ENCODE peak calls at places on chromosomes 13 and 19, in ten cellular contexts. A is GM06990; K is adrenal gland; Q is NB4; J is AG10803; I is CD8-positive, alpha-beta T cell; X is tibial artery; B is A549; P is left ventricle myocardium inferior; F is left lung. S is an unnamed sample.

GRCh38 chr19:10510301-10510802 is 6.9 kb downstream of the S1PR5 start:
- DNase-seq in A (no peak), K (peak), Q (peak), J (no peak), I (peak), X (no peak), B (peak), P (no peak), F (peak), S (peak)

GRCh38 chr13:104256701-104257100 is 1190.5 kb upstream of the SLC10A2 start:
- DNase-seq in A (no peak), K (no peak), Q (no peak), J (no peak), I (no peak), X (no peak), B (no peak), P (no peak), F (no peak), S (no peak)

GRCh38 chr13:97880298-97880675 is 73.2 kb upstream of the IPO5 start:
- DNase-seq in A (no peak), K (no peak), Q (no peak), J (no peak), I (no peak), X (no peak), B (no peak), P (no peak), F (no peak), S (no peak)

GRCh38 chr19:50238043-50238442 is 34.6 kb downstream of the MYH14 start:
- DNase-seq in A (no peak), K (no peak), Q (no peak), J (no peak), I (no peak), X (no peak), B (no peak), P (peak), F (no peak), S (no peak)

GRCh38 chr19:39045506-39045905 is 13.2 kb upstream of the FBXO27 start:
- DNase-seq in A (no peak), K (no peak), Q (no peak), J (no peak), I (no peak), X (no peak), B (no peak), P (no peak), F (no peak), S (no peak)

GRCh38 chr19:10219678-10220077 is 11.5 kb downstream of the S1PR2 start:
- DNase-seq in A (peak), K (no peak), Q (peak), J (peak), I (no peak), X (no peak), B (no peak), P (no peak), F (no peak), S (peak)

GRCh38 chr13:41178040-41178439 is 16.3 kb downstream of the KBTBD7 start:
- DNase-seq in A (no peak), K (no peak), Q (no peak), J (peak), I (no peak), X (no peak), B (no peak), P (no peak), F (no peak), S (no peak)

GRCh38 chr19:10037809-10038208 is 24.5 kb downstream of the RDH8 start:
- DNase-seq in A (no peak), K (no peak), Q (no peak), J (no peak), I (no peak), X (no peak), B (no peak), P (no peak), F (no peak), S (no peak)

GRCh38 chr13:27977476-27978300 is 8.6 kb upstream of the CDX2 start:
- DNase-seq in A (peak), K (no peak), Q (no peak), J (no peak), I (no peak), X (no peak), B (no peak), P (no peak), F (no peak), S (no peak)

GRCh38 chr13:110351636-110352420 is 44.7 kb downstream of the COL4A2 start:
- DNase-seq in A (no peak), K (no peak), Q (no peak), J (no peak), I (no peak), X (no peak), B (no peak), P (no peak), F (no peak), S (no peak)

GRCh38 chr13:33235564-33235963 is 50.0 kb downstream of the STARD13 start:
- DNase-seq in A (no peak), K (no peak), Q (no peak), J (peak), I (no peak), X (no peak), B (no peak), P (no peak), F (no peak), S (no peak)

GRCh38 chr19:4369888-4370260 is 26.5 kb downstream of the MPND start:
- DNase-seq in A (peak), K (peak), Q (no peak), J (peak), I (peak), X (no peak), B (no peak), P (no peak), F (peak), S (peak)

DNA sequence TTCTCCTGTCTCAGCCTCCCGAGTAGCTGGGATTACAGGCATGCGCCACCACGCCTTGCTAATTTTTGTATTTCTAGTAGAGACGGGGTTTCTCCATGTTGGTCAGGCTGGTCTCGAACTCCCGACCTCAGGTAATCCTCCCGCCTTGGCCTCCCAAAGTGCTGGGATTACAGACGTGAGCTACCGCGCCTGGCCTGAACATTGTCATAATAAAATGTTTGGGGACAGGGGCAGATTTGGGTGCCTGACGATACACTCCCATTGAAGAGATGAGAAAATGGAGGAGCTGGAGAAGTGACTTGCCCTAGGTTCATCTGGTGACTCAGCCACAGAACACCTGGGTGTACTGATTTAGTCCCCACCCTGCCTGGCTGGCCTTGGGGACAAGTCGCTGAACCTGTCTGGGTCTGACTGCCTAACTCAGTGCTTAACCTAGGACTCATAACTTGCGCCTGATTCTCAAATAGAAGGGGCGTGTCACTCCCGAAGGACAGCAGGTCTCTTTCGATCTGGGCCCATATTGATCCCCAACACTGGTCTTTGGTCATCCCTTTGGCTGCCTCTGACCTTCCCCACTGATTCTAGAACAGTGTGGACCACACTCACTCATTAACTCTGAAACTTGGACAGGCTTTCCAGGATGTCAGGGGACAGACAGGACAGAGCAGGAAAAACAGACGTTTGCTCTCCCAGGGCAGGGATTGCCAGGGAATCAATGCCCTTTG is 7.6 kb upstream of the BICRA start:
- DNase-seq in A (no peak), K (no peak), Q (peak), J (no peak), I (no peak), X (no peak), B (no peak), P (no peak), F (peak), S (peak)
- H3K4me3 ChIP-seq in A (no peak), K (peak), Q (peak), J (peak), I (peak), X (peak), B (peak), P (peak), F (peak), S (peak)

GRCh38 chr13:112062619-112063308 is 4.2 kb upstream of the SOX1 start:
- DNase-seq in A (no peak), K (no peak), Q (no peak), J (no peak), I (no peak), X (no peak), B (no peak), P (no peak), F (no peak), S (no peak)
- H3K4me3 ChIP-seq in A (no peak), K (no peak), Q (no peak), J (no peak), I (no peak), X (no peak), B (no peak), P (peak), F (no peak), S (no peak)

GRCh38 chr19:8518536-8518935 is 4.6 kb upstream of the ZNF414 start:
- DNase-seq in A (no peak), K (no peak), Q (no peak), J (no peak), I (no peak), X (no peak), B (no peak), P (no peak), F (no peak), S (no peak)

GRCh38 chr19:8513687-8514504 is at the start of gene ZNF414:
- DNase-seq in A (peak), K (peak), Q (peak), J (peak), I (peak), X (peak), B (peak), P (peak), F (peak), S (peak)

GRCh38 chr19:8519388-8519787 is 5.4 kb upstream of the ZNF414 start:
- DNase-seq in A (no peak), K (no peak), Q (no peak), J (no peak), I (no peak), X (no peak), B (no peak), P (no peak), F (no peak), S (no peak)

GRCh38 chr19:8515317-8515716 is 1.4 kb upstream of the ZNF414 start:
- DNase-seq in A (no peak), K (no peak), Q (peak), J (no peak), I (peak), X (no peak), B (no peak), P (no peak), F (no peak), S (no peak)

GRCh38 chr19:8517551-8518442 is 3.8 kb upstream of the ZNF414 start:
- DNase-seq in A (no peak), K (peak), Q (peak), J (peak), I (peak), X (no peak), B (no peak), P (no peak), F (no peak), S (peak)
- H3K4me3 ChIP-seq in A (no peak), K (no peak), Q (no peak), J (no peak), I (peak), X (no peak), B (no peak), P (no peak), F (no peak), S (no peak)

DNA sequence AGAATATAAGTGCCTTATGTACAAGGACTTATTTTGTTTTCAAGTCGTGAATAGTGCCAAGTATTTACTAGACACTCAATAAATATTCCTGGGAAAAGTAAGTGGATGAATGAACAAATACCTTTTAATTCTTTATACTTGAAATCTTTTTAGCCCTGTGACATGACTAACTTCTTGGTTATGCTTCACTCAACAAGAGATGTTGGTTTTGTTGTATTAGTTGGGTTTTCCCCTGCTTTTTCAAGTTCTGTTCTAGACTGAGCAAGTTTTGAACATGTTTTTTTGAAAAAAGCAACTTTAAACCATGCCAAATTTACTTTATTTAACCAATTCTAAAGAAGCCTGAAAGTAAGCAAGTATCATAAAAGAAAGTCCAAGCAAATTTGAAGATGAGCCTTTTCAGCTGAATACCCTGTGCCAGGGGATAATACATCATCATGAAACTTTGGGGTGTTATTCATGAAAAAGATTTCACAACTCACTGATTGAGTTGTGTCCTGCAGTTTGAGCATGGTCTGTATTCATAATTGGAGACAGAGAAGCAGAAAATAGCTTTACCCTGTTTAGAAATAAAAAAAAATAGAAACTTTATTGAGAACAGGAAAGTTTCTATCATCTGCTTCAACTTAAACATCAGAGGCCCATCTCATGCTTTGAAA is 11.1 kb downstream of the LMO7 start:
- DNase-seq in A (peak), K (no peak), Q (no peak), J (peak), I (no peak), X (no peak), B (no peak), P (no peak), F (no peak), S (peak)
- H3K4me3 ChIP-seq in A (peak), K (no peak), Q (no peak), J (no peak), I (no peak), X (no peak), B (no peak), P (no peak), F (no peak), S (no peak)

GRCh38 chr19:6768236-6768785 is 1.1 kb upstream of the SH2D3A start:
- DNase-seq in A (no peak), K (no peak), Q (no peak), J (no peak), I (no peak), X (no peak), B (no peak), P (no peak), F (peak), S (peak)
- H3K4me3 ChIP-seq in A (peak), K (no peak), Q (no peak), J (no peak), I (peak), X (no peak), B (peak), P (no peak), F (peak), S (peak)

GRCh38 chr13:36130542-36131214 is 504 bp downstream of the DCLK1 start:
- DNase-seq in A (no peak), K (no peak), Q (no peak), J (no peak), I (no peak), X (peak), B (no peak), P (peak), F (peak), S (no peak)

GRCh38 chr13:36131931-36132297 is 732 bp upstream of the DCLK1 start:
- DNase-seq in A (no peak), K (no peak), Q (no peak), J (peak), I (no peak), X (peak), B (no peak), P (peak), F (peak), S (no peak)

GRCh38 chr13:36131215-36131930 is at the start of gene DCLK1:
- DNase-seq in A (no peak), K (no peak), Q (no peak), J (peak), I (no peak), X (peak), B (no peak), P (peak), F (peak), S (no peak)

GRCh38 chr13:36129539-36129938 is 1.6 kb downstream of the DCLK1 start:
- DNase-seq in A (no peak), K (no peak), Q (no peak), J (no peak), I (no peak), X (no peak), B (no peak), P (no peak), F (no peak), S (no peak)

GRCh38 chr13:36130168-36130541 is 1.0 kb downstream of the DCLK1 start:
- DNase-seq in A (no peak), K (no peak), Q (no peak), J (no peak), I (no peak), X (no peak), B (no peak), P (no peak), F (no peak), S (no peak)
- H3K4me3 ChIP-seq in A (no peak), K (no peak), Q (no peak), J (peak), I (no peak), X (peak), B (no peak), P (peak), F (peak), S (no peak)

DNA sequence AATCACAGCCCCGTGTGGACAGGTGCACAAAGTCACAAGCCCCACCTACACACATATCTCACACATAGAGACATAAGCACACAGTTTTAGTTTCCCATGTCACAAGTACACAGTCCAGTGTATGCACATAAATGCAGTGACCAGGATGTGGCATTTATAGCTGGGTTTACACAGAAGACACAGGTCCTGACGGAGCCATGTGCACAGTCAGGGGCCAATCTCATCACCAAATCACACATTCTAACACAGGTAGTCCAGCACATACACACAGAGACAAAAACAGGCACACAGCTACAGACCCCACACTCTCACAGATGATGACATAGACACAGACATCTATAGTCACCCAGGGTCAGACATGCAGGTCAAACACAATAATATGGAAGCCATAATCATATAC is 2.2 kb downstream of the NUMBL start:
- DNase-seq in A (no peak), K (no peak), Q (no peak), J (no peak), I (no peak), X (no peak), B (no peak), P (no peak), F (peak), S (no peak)
- H3K4me3 ChIP-seq in A (no peak), K (no peak), Q (no peak), J (peak), I (no peak), X (peak), B (no peak), P (peak), F (no peak), S (no peak)

GRCh38 chr13:99995503-99996176 is 14.1 kb downstream of the ZIC2 start:
- DNase-seq in A (no peak), K (no peak), Q (no peak), J (no peak), I (no peak), X (no peak), B (no peak), P (no peak), F (no peak), S (no peak)
- H3K4me3 ChIP-seq in A (no peak), K (no peak), Q (no peak), J (no peak), I (no peak), X (no peak), B (peak), P (no peak), F (no peak), S (no peak)

S was measured in GM12865.